ENCODE peak calls at places on chromosomes 12 and 14, in ten cellular contexts. One of them, this sample, is unnamed.

GRCh38 chr14:52852810-52853521 is 61.6 kb upstream of the GNPNAT1 start:
- DNase-seq in LoVo: no peak
- DNase-seq in right cardiac atrium: no peak
- DNase-seq in activated CD4-positive, CD25-positive, alpha-beta regulatory T cell: no peak
- DNase-seq in effector memory CD8-positive, alpha-beta T cell: no peak
- DNase-seq in stromal cell of bone marrow: no peak
- DNase-seq in effector memory CD4-positive, alpha-beta T cell: no peak
- DNase-seq in tibial artery: no peak
- DNase-seq in mammary epithelial cell: no peak
- DNase-seq in RWPE1: no peak
- DNase-seq in this sample: no peak

GRCh38 chr12:63400746-63401145 is 249.7 kb upstream of the AVPR1A start:
- DNase-seq in RWPE1: peak
- DNase-seq in right cardiac atrium: no peak
- DNase-seq in stromal cell of bone marrow: no peak
- DNase-seq in effector memory CD8-positive, alpha-beta T cell: no peak
- DNase-seq in tibial artery: no peak
- DNase-seq in activated CD4-positive, CD25-positive, alpha-beta regulatory T cell: no peak
- DNase-seq in effector memory CD4-positive, alpha-beta T cell: no peak
- DNase-seq in mammary epithelial cell: peak
- DNase-seq in LoVo: peak
- DNase-seq in this sample: no peak

GRCh38 chr12:99387661-99388060 is 259.9 kb upstream of the GARIN6 start:
- DNase-seq in effector memory CD8-positive, alpha-beta T cell: no peak
- DNase-seq in effector memory CD4-positive, alpha-beta T cell: no peak
- DNase-seq in LoVo: no peak
- DNase-seq in stromal cell of bone marrow: no peak
- DNase-seq in tibial artery: no peak
- DNase-seq in RWPE1: no peak
- DNase-seq in right cardiac atrium: no peak
- DNase-seq in activated CD4-positive, CD25-positive, alpha-beta regulatory T cell: no peak
- DNase-seq in mammary epithelial cell: no peak
- DNase-seq in this sample: no peak

GRCh38 chr12:109154485-109155438 is 38.4 kb downstream of the ACACB start:
- DNase-seq in right cardiac atrium: peak
- DNase-seq in activated CD4-positive, CD25-positive, alpha-beta regulatory T cell: peak
- DNase-seq in effector memory CD4-positive, alpha-beta T cell: peak
- DNase-seq in mammary epithelial cell: peak
- DNase-seq in RWPE1: peak
- DNase-seq in LoVo: peak
- DNase-seq in effector memory CD8-positive, alpha-beta T cell: peak
- DNase-seq in stromal cell of bone marrow: peak
- DNase-seq in tibial artery: peak
- DNase-seq in this sample: peak

GRCh38 chr12:111775205-111776193 is 8.8 kb downstream of the ALDH2 start:
- DNase-seq in mammary epithelial cell: peak
- DNase-seq in effector memory CD4-positive, alpha-beta T cell: no peak
- DNase-seq in stromal cell of bone marrow: peak
- DNase-seq in right cardiac atrium: peak
- DNase-seq in activated CD4-positive, CD25-positive, alpha-beta regulatory T cell: no peak
- DNase-seq in tibial artery: peak
- DNase-seq in RWPE1: peak
- DNase-seq in LoVo: peak
- DNase-seq in effector memory CD8-positive, alpha-beta T cell: no peak
- DNase-seq in this sample: no peak

GRCh38 chr12:22275847-22276246 is 58.7 kb downstream of the ST8SIA1 start:
- DNase-seq in stromal cell of bone marrow: peak
- DNase-seq in right cardiac atrium: peak
- DNase-seq in activated CD4-positive, CD25-positive, alpha-beta regulatory T cell: no peak
- DNase-seq in LoVo: peak
- DNase-seq in tibial artery: peak
- DNase-seq in effector memory CD4-positive, alpha-beta T cell: no peak
- DNase-seq in RWPE1: peak
- DNase-seq in effector memory CD8-positive, alpha-beta T cell: no peak
- DNase-seq in mammary epithelial cell: peak
- DNase-seq in this sample: no peak

GRCh38 chr12:57236224-57236924 is 6.9 kb downstream of the SHMT2 start:
- DNase-seq in right cardiac atrium: peak
- DNase-seq in LoVo: no peak
- DNase-seq in stromal cell of bone marrow: no peak
- DNase-seq in tibial artery: no peak
- DNase-seq in activated CD4-positive, CD25-positive, alpha-beta regulatory T cell: no peak
- DNase-seq in RWPE1: no peak
- DNase-seq in effector memory CD8-positive, alpha-beta T cell: no peak
- DNase-seq in effector memory CD4-positive, alpha-beta T cell: no peak
- DNase-seq in mammary epithelial cell: no peak
- DNase-seq in this sample: no peak

GRCh38 chr14:106538193-106538592 is 1011.8 kb downstream of the TMEM121 start:
- DNase-seq in stromal cell of bone marrow: no peak
- DNase-seq in right cardiac atrium: no peak
- DNase-seq in effector memory CD8-positive, alpha-beta T cell: no peak
- DNase-seq in tibial artery: no peak
- DNase-seq in LoVo: no peak
- DNase-seq in effector memory CD4-positive, alpha-beta T cell: no peak
- DNase-seq in mammary epithelial cell: no peak
- DNase-seq in activated CD4-positive, CD25-positive, alpha-beta regulatory T cell: no peak
- DNase-seq in RWPE1: no peak
- DNase-seq in this sample: no peak

GRCh38 chr12:48198619-48198973 is 4.5 kb downstream of the OR10AD1 start:
- DNase-seq in RWPE1: peak
- DNase-seq in stromal cell of bone marrow: no peak
- DNase-seq in mammary epithelial cell: no peak
- DNase-seq in effector memory CD8-positive, alpha-beta T cell: peak
- DNase-seq in tibial artery: peak
- DNase-seq in LoVo: no peak
- DNase-seq in right cardiac atrium: peak
- DNase-seq in activated CD4-positive, CD25-positive, alpha-beta regulatory T cell: no peak
- DNase-seq in effector memory CD4-positive, alpha-beta T cell: peak
- DNase-seq in this sample: no peak

GRCh38 chr12:57632898-57633825 is at the start of gene B4GALNT1:
- DNase-seq in RWPE1: peak
- DNase-seq in LoVo: peak
- DNase-seq in activated CD4-positive, CD25-positive, alpha-beta regulatory T cell: peak
- DNase-seq in mammary epithelial cell: peak
- DNase-seq in right cardiac atrium: peak
- DNase-seq in tibial artery: no peak
- DNase-seq in effector memory CD4-positive, alpha-beta T cell: no peak
- DNase-seq in stromal cell of bone marrow: no peak
- DNase-seq in effector memory CD8-positive, alpha-beta T cell: peak
- DNase-seq in this sample: peak

GRCh38 chr14:100858838-100859220 is 32.9 kb downstream of the MEG3 start:
- DNase-seq in right cardiac atrium: peak
- DNase-seq in stromal cell of bone marrow: no peak
- DNase-seq in effector memory CD4-positive, alpha-beta T cell: no peak
- DNase-seq in LoVo: no peak
- DNase-seq in RWPE1: no peak
- DNase-seq in tibial artery: no peak
- DNase-seq in activated CD4-positive, CD25-positive, alpha-beta regulatory T cell: no peak
- DNase-seq in mammary epithelial cell: no peak
- DNase-seq in effector memory CD8-positive, alpha-beta T cell: no peak
- DNase-seq in this sample: no peak

GRCh38 chr12:12661086-12661485 is 34.9 kb downstream of the GPR19 start:
- DNase-seq in effector memory CD4-positive, alpha-beta T cell: no peak
- DNase-seq in stromal cell of bone marrow: peak
- DNase-seq in activated CD4-positive, CD25-positive, alpha-beta regulatory T cell: no peak
- DNase-seq in LoVo: no peak
- DNase-seq in right cardiac atrium: no peak
- DNase-seq in RWPE1: peak
- DNase-seq in tibial artery: no peak
- DNase-seq in effector memory CD8-positive, alpha-beta T cell: no peak
- DNase-seq in mammary epithelial cell: peak
- DNase-seq in this sample: no peak

GRCh38 chr14:89600950-89601826 is 184.2 kb upstream of the FOXN3 start:
- DNase-seq in tibial artery: no peak
- DNase-seq in RWPE1: no peak
- DNase-seq in stromal cell of bone marrow: no peak
- DNase-seq in LoVo: no peak
- DNase-seq in effector memory CD4-positive, alpha-beta T cell: no peak
- DNase-seq in right cardiac atrium: no peak
- DNase-seq in mammary epithelial cell: no peak
- DNase-seq in effector memory CD8-positive, alpha-beta T cell: no peak
- DNase-seq in activated CD4-positive, CD25-positive, alpha-beta regulatory T cell: no peak
- DNase-seq in this sample: no peak

GRCh38 chr12:80632835-80633234 is 74.6 kb upstream of the MYF6 start:
- DNase-seq in stromal cell of bone marrow: no peak
- DNase-seq in RWPE1: no peak
- DNase-seq in right cardiac atrium: no peak
- DNase-seq in effector memory CD8-positive, alpha-beta T cell: no peak
- DNase-seq in LoVo: peak
- DNase-seq in mammary epithelial cell: peak
- DNase-seq in effector memory CD4-positive, alpha-beta T cell: no peak
- DNase-seq in tibial artery: no peak
- DNase-seq in activated CD4-positive, CD25-positive, alpha-beta regulatory T cell: no peak
- DNase-seq in this sample: no peak

GRCh38 chr12:125674554-125674953 is 609.3 kb downstream of the AACS start:
- DNase-seq in RWPE1: no peak
- DNase-seq in stromal cell of bone marrow: no peak
- DNase-seq in effector memory CD8-positive, alpha-beta T cell: no peak
- DNase-seq in mammary epithelial cell: no peak
- DNase-seq in tibial artery: no peak
- DNase-seq in LoVo: no peak
- DNase-seq in effector memory CD4-positive, alpha-beta T cell: no peak
- DNase-seq in activated CD4-positive, CD25-positive, alpha-beta regulatory T cell: no peak
- DNase-seq in right cardiac atrium: no peak
- DNase-seq in this sample: no peak

GRCh38 chr14:92740440-92740839 is 8.0 kb downstream of the LGMN start:
- DNase-seq in mammary epithelial cell: no peak
- DNase-seq in tibial artery: no peak
- DNase-seq in effector memory CD8-positive, alpha-beta T cell: no peak
- DNase-seq in effector memory CD4-positive, alpha-beta T cell: no peak
- DNase-seq in RWPE1: no peak
- DNase-seq in right cardiac atrium: no peak
- DNase-seq in activated CD4-positive, CD25-positive, alpha-beta regulatory T cell: no peak
- DNase-seq in LoVo: no peak
- DNase-seq in stromal cell of bone marrow: no peak
- DNase-seq in this sample: no peak

GRCh38 chr14:87816421-87816820 is 176.6 kb downstream of the GALC start:
- DNase-seq in effector memory CD8-positive, alpha-beta T cell: no peak
- DNase-seq in stromal cell of bone marrow: no peak
- DNase-seq in activated CD4-positive, CD25-positive, alpha-beta regulatory T cell: no peak
- DNase-seq in mammary epithelial cell: no peak
- DNase-seq in RWPE1: no peak
- DNase-seq in effector memory CD4-positive, alpha-beta T cell: no peak
- DNase-seq in tibial artery: no peak
- DNase-seq in right cardiac atrium: no peak
- DNase-seq in LoVo: no peak
- DNase-seq in this sample: no peak

GRCh38 chr12:113101751-113102150 is 33.8 kb downstream of the RASAL1 start:
- DNase-seq in right cardiac atrium: no peak
- DNase-seq in stromal cell of bone marrow: no peak
- DNase-seq in activated CD4-positive, CD25-positive, alpha-beta regulatory T cell: no peak
- DNase-seq in LoVo: no peak
- DNase-seq in mammary epithelial cell: no peak
- DNase-seq in tibial artery: no peak
- DNase-seq in effector memory CD8-positive, alpha-beta T cell: no peak
- DNase-seq in effector memory CD4-positive, alpha-beta T cell: no peak
- DNase-seq in RWPE1: no peak
- DNase-seq in this sample: no peak

GRCh38 chr12:131390408-131391100 is 320.3 kb upstream of the SFSWAP start:
- DNase-seq in stromal cell of bone marrow: no peak
- DNase-seq in mammary epithelial cell: no peak
- DNase-seq in tibial artery: no peak
- DNase-seq in effector memory CD4-positive, alpha-beta T cell: no peak
- DNase-seq in right cardiac atrium: no peak
- DNase-seq in RWPE1: peak
- DNase-seq in activated CD4-positive, CD25-positive, alpha-beta regulatory T cell: no peak
- DNase-seq in LoVo: peak
- DNase-seq in effector memory CD8-positive, alpha-beta T cell: no peak
- DNase-seq in this sample: no peak

GRCh38 chr14:71243697-71244096 is 336.4 kb downstream of the PCNX1 start:
- DNase-seq in tibial artery: no peak
- DNase-seq in mammary epithelial cell: no peak
- DNase-seq in activated CD4-positive, CD25-positive, alpha-beta regulatory T cell: no peak
- DNase-seq in right cardiac atrium: no peak
- DNase-seq in LoVo: no peak
- DNase-seq in RWPE1: no peak
- DNase-seq in stromal cell of bone marrow: peak
- DNase-seq in effector memory CD8-positive, alpha-beta T cell: no peak
- DNase-seq in effector memory CD4-positive, alpha-beta T cell: no peak
- DNase-seq in this sample: no peak

GRCh38 chr14:100388137-100389050 is 65.3 kb downstream of the SLC25A47 start:
- DNase-seq in stromal cell of bone marrow: no peak
- DNase-seq in tibial artery: no peak
- DNase-seq in activated CD4-positive, CD25-positive, alpha-beta regulatory T cell: no peak
- DNase-seq in effector memory CD8-positive, alpha-beta T cell: no peak
- DNase-seq in mammary epithelial cell: no peak
- DNase-seq in right cardiac atrium: no peak
- DNase-seq in LoVo: peak
- DNase-seq in RWPE1: no peak
- DNase-seq in effector memory CD4-positive, alpha-beta T cell: no peak
- DNase-seq in this sample: no peak

GRCh38 chr14:51657762-51658161 is 6.1 kb downstream of the FRMD6 start:
- DNase-seq in LoVo: no peak
- DNase-seq in RWPE1: no peak
- DNase-seq in effector memory CD8-positive, alpha-beta T cell: no peak
- DNase-seq in stromal cell of bone marrow: no peak
- DNase-seq in activated CD4-positive, CD25-positive, alpha-beta regulatory T cell: no peak
- DNase-seq in effector memory CD4-positive, alpha-beta T cell: no peak
- DNase-seq in right cardiac atrium: no peak
- DNase-seq in tibial artery: no peak
- DNase-seq in mammary epithelial cell: peak
- DNase-seq in this sample: no peak

GRCh38 chr14:75094896-75095295 is 25.5 kb downstream of the ZC2HC1C start:
- DNase-seq in stromal cell of bone marrow: peak
- DNase-seq in LoVo: no peak
- DNase-seq in activated CD4-positive, CD25-positive, alpha-beta regulatory T cell: no peak
- DNase-seq in mammary epithelial cell: no peak
- DNase-seq in effector memory CD4-positive, alpha-beta T cell: no peak
- DNase-seq in RWPE1: no peak
- DNase-seq in effector memory CD8-positive, alpha-beta T cell: no peak
- DNase-seq in right cardiac atrium: no peak
- DNase-seq in tibial artery: no peak
- DNase-seq in this sample: no peak

GRCh38 chr12:92503029-92503931 is 199.5 kb upstream of the PLEKHG7 start:
- DNase-seq in activated CD4-positive, CD25-positive, alpha-beta regulatory T cell: no peak
- DNase-seq in stromal cell of bone marrow: no peak
- DNase-seq in effector memory CD8-positive, alpha-beta T cell: no peak
- DNase-seq in RWPE1: no peak
- DNase-seq in LoVo: no peak
- DNase-seq in mammary epithelial cell: no peak
- DNase-seq in effector memory CD4-positive, alpha-beta T cell: no peak
- DNase-seq in right cardiac atrium: peak
- DNase-seq in tibial artery: no peak
- DNase-seq in this sample: no peak

GRCh38 chr12:127588224-127588623 is 678.7 kb upstream of the TMEM132C start:
- DNase-seq in stromal cell of bone marrow: peak
- DNase-seq in mammary epithelial cell: peak
- DNase-seq in right cardiac atrium: no peak
- DNase-seq in effector memory CD8-positive, alpha-beta T cell: no peak
- DNase-seq in activated CD4-positive, CD25-positive, alpha-beta regulatory T cell: no peak
- DNase-seq in LoVo: no peak
- DNase-seq in RWPE1: peak
- DNase-seq in effector memory CD4-positive, alpha-beta T cell: no peak
- DNase-seq in tibial artery: peak
- DNase-seq in this sample: no peak

GRCh38 chr12:99130808-99131538 is 485.9 kb downstream of the APAF1 start:
- DNase-seq in right cardiac atrium: peak
- DNase-seq in LoVo: no peak
- DNase-seq in RWPE1: no peak
- DNase-seq in activated CD4-positive, CD25-positive, alpha-beta regulatory T cell: no peak
- DNase-seq in stromal cell of bone marrow: no peak
- DNase-seq in tibial artery: no peak
- DNase-seq in effector memory CD4-positive, alpha-beta T cell: no peak
- DNase-seq in effector memory CD8-positive, alpha-beta T cell: no peak
- DNase-seq in mammary epithelial cell: no peak
- DNase-seq in this sample: no peak

GRCh38 chr14:75864352-75864751 is 117.4 kb downstream of the TGFB3 start:
- DNase-seq in mammary epithelial cell: peak
- DNase-seq in effector memory CD8-positive, alpha-beta T cell: no peak
- DNase-seq in RWPE1: peak
- DNase-seq in effector memory CD4-positive, alpha-beta T cell: no peak
- DNase-seq in stromal cell of bone marrow: no peak
- DNase-seq in right cardiac atrium: no peak
- DNase-seq in tibial artery: no peak
- DNase-seq in LoVo: no peak
- DNase-seq in activated CD4-positive, CD25-positive, alpha-beta regulatory T cell: no peak
- DNase-seq in this sample: no peak

GRCh38 chr14:24816929-24817637 is 183.1 kb upstream of the GZMB start:
- DNase-seq in activated CD4-positive, CD25-positive, alpha-beta regulatory T cell: no peak
- DNase-seq in effector memory CD4-positive, alpha-beta T cell: no peak
- DNase-seq in LoVo: peak
- DNase-seq in mammary epithelial cell: no peak
- DNase-seq in tibial artery: no peak
- DNase-seq in right cardiac atrium: no peak
- DNase-seq in RWPE1: no peak
- DNase-seq in effector memory CD8-positive, alpha-beta T cell: no peak
- DNase-seq in stromal cell of bone marrow: no peak
- DNase-seq in this sample: no peak

This sample was measured in effector CD8-positive, alpha-beta T cell.